ENCODE peak calls at places on chromosomes 5 and 9, in eight cellular contexts. One of them, this sample, is unnamed.

GRCh38 chr9:131885144-131885609 is 145.3 kb upstream of the RAPGEF1 start:
- DNase-seq in body of pancreas: no peak
- DNase-seq in tibial nerve: no peak
- DNase-seq in OCI-LY7: no peak
- DNase-seq in AG04449: no peak
- DNase-seq in natural killer cell treated with Interleukin-12 subunit alpha and Interleukin-12 subunit beta and Interleukin-15 and Interleukin-18, amount 100 ng/mL, for 72 hours: no peak
- DNase-seq in occipital lobe: no peak
- DNase-seq in mucosa of gallbladder: peak; percentile 25
- DNase-seq in this sample: no peak

GRCh38 chr9:13033959-13034695 is 245.4 kb downstream of the MPDZ start:
- DNase-seq in body of pancreas: peak; percentile 71
- DNase-seq in tibial nerve: peak; percentile 67
- DNase-seq in OCI-LY7: peak; percentile 25
- DNase-seq in AG04449: no peak
- DNase-seq in natural killer cell treated with Interleukin-12 subunit alpha and Interleukin-12 subunit beta and Interleukin-15 and Interleukin-18, amount 100 ng/mL, for 72 hours: no peak
- DNase-seq in occipital lobe: peak; percentile 42
- DNase-seq in mucosa of gallbladder: peak; percentile 60
- DNase-seq in this sample: no peak

GRCh38 chr5:174625591-174626365 is 98.6 kb upstream of the MSX2 start:
- DNase-seq in body of pancreas: peak; percentile 58
- DNase-seq in tibial nerve: no peak
- DNase-seq in OCI-LY7: no peak
- DNase-seq in AG04449: no peak
- DNase-seq in natural killer cell treated with Interleukin-12 subunit alpha and Interleukin-12 subunit beta and Interleukin-15 and Interleukin-18, amount 100 ng/mL, for 72 hours: no peak
- DNase-seq in occipital lobe: no peak
- DNase-seq in mucosa of gallbladder: no peak
- DNase-seq in this sample: no peak

GRCh38 chr5:72630056-72630455 is 122.8 kb upstream of the ZNF366 start:
- DNase-seq in body of pancreas: no peak
- DNase-seq in tibial nerve: no peak
- DNase-seq in OCI-LY7: no peak
- DNase-seq in AG04449: no peak
- DNase-seq in natural killer cell treated with Interleukin-12 subunit alpha and Interleukin-12 subunit beta and Interleukin-15 and Interleukin-18, amount 100 ng/mL, for 72 hours: no peak
- DNase-seq in occipital lobe: no peak
- DNase-seq in mucosa of gallbladder: no peak
- DNase-seq in this sample: no peak

GRCh38 chr9:124202447-124202971 is 55.2 kb upstream of the NEK6 start:
- DNase-seq in body of pancreas: peak; percentile 19
- DNase-seq in tibial nerve: peak; percentile 24
- DNase-seq in OCI-LY7: peak; percentile 95
- DNase-seq in AG04449: no peak
- DNase-seq in natural killer cell treated with Interleukin-12 subunit alpha and Interleukin-12 subunit beta and Interleukin-15 and Interleukin-18, amount 100 ng/mL, for 72 hours: peak; percentile 92
- DNase-seq in occipital lobe: peak; percentile 17
- DNase-seq in mucosa of gallbladder: peak; percentile 51
- DNase-seq in this sample: peak; percentile 63

GRCh38 chr9:134374301-134375010 is 48.2 kb downstream of the RXRA start:
- DNase-seq in body of pancreas: peak; percentile 86
- DNase-seq in tibial nerve: no peak
- DNase-seq in OCI-LY7: no peak
- DNase-seq in AG04449: no peak
- DNase-seq in natural killer cell treated with Interleukin-12 subunit alpha and Interleukin-12 subunit beta and Interleukin-15 and Interleukin-18, amount 100 ng/mL, for 72 hours: no peak
- DNase-seq in occipital lobe: no peak
- DNase-seq in mucosa of gallbladder: no peak
- DNase-seq in this sample: no peak

GRCh38 chr5:104513194-104513602 is 950.6 kb upstream of the NUDT12 start:
- DNase-seq in body of pancreas: no peak
- DNase-seq in tibial nerve: no peak
- DNase-seq in OCI-LY7: no peak
- DNase-seq in AG04449: no peak
- DNase-seq in natural killer cell treated with Interleukin-12 subunit alpha and Interleukin-12 subunit beta and Interleukin-15 and Interleukin-18, amount 100 ng/mL, for 72 hours: no peak
- DNase-seq in occipital lobe: no peak
- DNase-seq in mucosa of gallbladder: no peak
- DNase-seq in this sample: no peak

GRCh38 chr5:139642213-139642612 is 5.9 kb upstream of the CXXC5 start:
- DNase-seq in body of pancreas: peak; percentile 2
- DNase-seq in tibial nerve: no peak
- DNase-seq in OCI-LY7: no peak
- DNase-seq in AG04449: no peak
- DNase-seq in natural killer cell treated with Interleukin-12 subunit alpha and Interleukin-12 subunit beta and Interleukin-15 and Interleukin-18, amount 100 ng/mL, for 72 hours: no peak
- DNase-seq in occipital lobe: no peak
- DNase-seq in mucosa of gallbladder: no peak
- DNase-seq in this sample: no peak

GRCh38 chr5:32542216-32543059 is 42.9 kb upstream of the SUB1 start:
- DNase-seq in body of pancreas: no peak
- DNase-seq in tibial nerve: no peak
- DNase-seq in OCI-LY7: peak; percentile 11
- DNase-seq in AG04449: no peak
- DNase-seq in natural killer cell treated with Interleukin-12 subunit alpha and Interleukin-12 subunit beta and Interleukin-15 and Interleukin-18, amount 100 ng/mL, for 72 hours: no peak
- DNase-seq in occipital lobe: no peak
- DNase-seq in mucosa of gallbladder: no peak
- DNase-seq in this sample: no peak

GRCh38 chr9:69577123-69577522 is 95.0 kb downstream of the APBA1 start:
- DNase-seq in body of pancreas: no peak
- DNase-seq in tibial nerve: no peak
- DNase-seq in OCI-LY7: no peak
- DNase-seq in AG04449: no peak
- DNase-seq in natural killer cell treated with Interleukin-12 subunit alpha and Interleukin-12 subunit beta and Interleukin-15 and Interleukin-18, amount 100 ng/mL, for 72 hours: no peak
- DNase-seq in occipital lobe: no peak
- DNase-seq in mucosa of gallbladder: no peak
- DNase-seq in this sample: no peak

GRCh38 chr5:93622240-93622885 is 39.3 kb downstream of the NR2F1 start:
- DNase-seq in body of pancreas: no peak
- DNase-seq in tibial nerve: no peak
- DNase-seq in OCI-LY7: peak; percentile 2
- DNase-seq in AG04449: no peak
- DNase-seq in natural killer cell treated with Interleukin-12 subunit alpha and Interleukin-12 subunit beta and Interleukin-15 and Interleukin-18, amount 100 ng/mL, for 72 hours: peak; percentile 74
- DNase-seq in occipital lobe: peak; percentile 40
- DNase-seq in mucosa of gallbladder: no peak
- DNase-seq in this sample: no peak

GRCh38 chr9:69122391-69123141 is 51.5 kb upstream of the TJP2 start:
- DNase-seq in body of pancreas: peak; percentile 62
- DNase-seq in tibial nerve: no peak
- DNase-seq in OCI-LY7: peak; percentile 38
- DNase-seq in AG04449: peak; percentile 51
- DNase-seq in natural killer cell treated with Interleukin-12 subunit alpha and Interleukin-12 subunit beta and Interleukin-15 and Interleukin-18, amount 100 ng/mL, for 72 hours: no peak
- DNase-seq in occipital lobe: no peak
- DNase-seq in mucosa of gallbladder: peak; percentile 64
- DNase-seq in this sample: no peak

GRCh38 chr5:32276173-32276853 is 36.4 kb downstream of the MTMR12 start:
- DNase-seq in body of pancreas: no peak
- DNase-seq in tibial nerve: no peak
- DNase-seq in OCI-LY7: peak; percentile 64
- DNase-seq in AG04449: no peak
- DNase-seq in natural killer cell treated with Interleukin-12 subunit alpha and Interleukin-12 subunit beta and Interleukin-15 and Interleukin-18, amount 100 ng/mL, for 72 hours: no peak
- DNase-seq in occipital lobe: no peak
- DNase-seq in mucosa of gallbladder: no peak
- DNase-seq in this sample: no peak

GRCh38 chr5:135714126-135714894 is 120.2 kb upstream of the SLC25A48 start:
- DNase-seq in body of pancreas: no peak
- DNase-seq in tibial nerve: no peak
- DNase-seq in OCI-LY7: no peak
- DNase-seq in AG04449: no peak
- DNase-seq in natural killer cell treated with Interleukin-12 subunit alpha and Interleukin-12 subunit beta and Interleukin-15 and Interleukin-18, amount 100 ng/mL, for 72 hours: no peak
- DNase-seq in occipital lobe: no peak
- DNase-seq in mucosa of gallbladder: no peak
- DNase-seq in this sample: no peak

GRCh38 chr5:133552925-133553525 is 59.3 kb downstream of the FSTL4 start:
- DNase-seq in body of pancreas: peak; percentile 68
- DNase-seq in tibial nerve: peak; percentile 18
- DNase-seq in OCI-LY7: peak; percentile 63
- DNase-seq in AG04449: no peak
- DNase-seq in natural killer cell treated with Interleukin-12 subunit alpha and Interleukin-12 subunit beta and Interleukin-15 and Interleukin-18, amount 100 ng/mL, for 72 hours: no peak
- DNase-seq in occipital lobe: no peak
- DNase-seq in mucosa of gallbladder: peak; percentile 37
- DNase-seq in this sample: peak; percentile 33

GRCh38 chr9:119101048-119101447 is 268.2 kb downstream of the BRINP1 start:
- DNase-seq in body of pancreas: no peak
- DNase-seq in tibial nerve: no peak
- DNase-seq in OCI-LY7: no peak
- DNase-seq in AG04449: no peak
- DNase-seq in natural killer cell treated with Interleukin-12 subunit alpha and Interleukin-12 subunit beta and Interleukin-15 and Interleukin-18, amount 100 ng/mL, for 72 hours: no peak
- DNase-seq in occipital lobe: no peak
- DNase-seq in mucosa of gallbladder: no peak
- DNase-seq in this sample: no peak

GRCh38 chr5:120055858-120056257 is 408.2 kb upstream of the PRR16 start:
- DNase-seq in body of pancreas: no peak
- DNase-seq in tibial nerve: no peak
- DNase-seq in OCI-LY7: no peak
- DNase-seq in AG04449: peak; percentile 26
- DNase-seq in natural killer cell treated with Interleukin-12 subunit alpha and Interleukin-12 subunit beta and Interleukin-15 and Interleukin-18, amount 100 ng/mL, for 72 hours: no peak
- DNase-seq in occipital lobe: no peak
- DNase-seq in mucosa of gallbladder: no peak
- DNase-seq in this sample: no peak

GRCh38 chr9:17117372-17117771 is 17.5 kb upstream of the CNTLN start:
- DNase-seq in body of pancreas: no peak
- DNase-seq in tibial nerve: no peak
- DNase-seq in OCI-LY7: no peak
- DNase-seq in AG04449: no peak
- DNase-seq in natural killer cell treated with Interleukin-12 subunit alpha and Interleukin-12 subunit beta and Interleukin-15 and Interleukin-18, amount 100 ng/mL, for 72 hours: no peak
- DNase-seq in occipital lobe: no peak
- DNase-seq in mucosa of gallbladder: no peak
- DNase-seq in this sample: no peak

GRCh38 chr5:88886756-88887741 is 4.1 kb upstream of the MEF2C start:
- DNase-seq in body of pancreas: no peak
- DNase-seq in tibial nerve: no peak
- DNase-seq in OCI-LY7: no peak
- DNase-seq in AG04449: no peak
- DNase-seq in natural killer cell treated with Interleukin-12 subunit alpha and Interleukin-12 subunit beta and Interleukin-15 and Interleukin-18, amount 100 ng/mL, for 72 hours: no peak
- DNase-seq in occipital lobe: no peak
- DNase-seq in mucosa of gallbladder: no peak
- DNase-seq in this sample: no peak

GRCh38 chr9:130143974-130144373 is 28.2 kb upstream of the NCS1 start:
- DNase-seq in body of pancreas: no peak
- DNase-seq in tibial nerve: no peak
- DNase-seq in OCI-LY7: no peak
- DNase-seq in AG04449: no peak
- DNase-seq in natural killer cell treated with Interleukin-12 subunit alpha and Interleukin-12 subunit beta and Interleukin-15 and Interleukin-18, amount 100 ng/mL, for 72 hours: no peak
- DNase-seq in occipital lobe: no peak
- DNase-seq in mucosa of gallbladder: no peak
- DNase-seq in this sample: no peak

GRCh38 chr5:42858709-42859108 is 47.0 kb upstream of the SELENOP start:
- DNase-seq in body of pancreas: no peak
- DNase-seq in tibial nerve: no peak
- DNase-seq in OCI-LY7: no peak
- DNase-seq in AG04449: no peak
- DNase-seq in natural killer cell treated with Interleukin-12 subunit alpha and Interleukin-12 subunit beta and Interleukin-15 and Interleukin-18, amount 100 ng/mL, for 72 hours: no peak
- DNase-seq in occipital lobe: peak; percentile 42
- DNase-seq in mucosa of gallbladder: no peak
- DNase-seq in this sample: no peak

GRCh38 chr5:146718628-146719027 is 159.9 kb downstream of the PPP2R2B start:
- DNase-seq in body of pancreas: no peak
- DNase-seq in tibial nerve: no peak
- DNase-seq in OCI-LY7: no peak
- DNase-seq in AG04449: no peak
- DNase-seq in natural killer cell treated with Interleukin-12 subunit alpha and Interleukin-12 subunit beta and Interleukin-15 and Interleukin-18, amount 100 ng/mL, for 72 hours: no peak
- DNase-seq in occipital lobe: no peak
- DNase-seq in mucosa of gallbladder: no peak
- DNase-seq in this sample: no peak

GRCh38 chr5:169979871-169980270 is 424 bp downstream of the INSYN2B start:
- DNase-seq in body of pancreas: no peak
- DNase-seq in tibial nerve: no peak
- DNase-seq in OCI-LY7: no peak
- DNase-seq in AG04449: no peak
- DNase-seq in natural killer cell treated with Interleukin-12 subunit alpha and Interleukin-12 subunit beta and Interleukin-15 and Interleukin-18, amount 100 ng/mL, for 72 hours: no peak
- DNase-seq in occipital lobe: no peak
- DNase-seq in mucosa of gallbladder: no peak
- DNase-seq in this sample: no peak

GRCh38 chr9:136120438-136120844 is 1.8 kb upstream of the TMEM250 start:
- DNase-seq in body of pancreas: no peak
- DNase-seq in tibial nerve: no peak
- DNase-seq in OCI-LY7: no peak
- DNase-seq in AG04449: no peak
- DNase-seq in natural killer cell treated with Interleukin-12 subunit alpha and Interleukin-12 subunit beta and Interleukin-15 and Interleukin-18, amount 100 ng/mL, for 72 hours: no peak
- DNase-seq in occipital lobe: no peak
- DNase-seq in mucosa of gallbladder: no peak
- DNase-seq in this sample: no peak

GRCh38 chr9:3827175-3827574 is 301.4 kb upstream of the RFX3 start:
- DNase-seq in body of pancreas: peak; percentile 29
- DNase-seq in tibial nerve: no peak
- DNase-seq in OCI-LY7: no peak
- DNase-seq in AG04449: no peak
- DNase-seq in natural killer cell treated with Interleukin-12 subunit alpha and Interleukin-12 subunit beta and Interleukin-15 and Interleukin-18, amount 100 ng/mL, for 72 hours: no peak
- DNase-seq in occipital lobe: no peak
- DNase-seq in mucosa of gallbladder: peak; percentile 53
- DNase-seq in this sample: no peak

GRCh38 chr5:32254987-32255900 is 57.5 kb downstream of the MTMR12 start:
- DNase-seq in body of pancreas: peak; percentile 49
- DNase-seq in tibial nerve: no peak
- DNase-seq in OCI-LY7: no peak
- DNase-seq in AG04449: no peak
- DNase-seq in natural killer cell treated with Interleukin-12 subunit alpha and Interleukin-12 subunit beta and Interleukin-15 and Interleukin-18, amount 100 ng/mL, for 72 hours: no peak
- DNase-seq in occipital lobe: no peak
- DNase-seq in mucosa of gallbladder: no peak
- DNase-seq in this sample: no peak

GRCh38 chr9:22416692-22417060 is 29.9 kb upstream of the DMRTA1 start:
- DNase-seq in body of pancreas: no peak
- DNase-seq in tibial nerve: no peak
- DNase-seq in OCI-LY7: no peak
- DNase-seq in AG04449: no peak
- DNase-seq in natural killer cell treated with Interleukin-12 subunit alpha and Interleukin-12 subunit beta and Interleukin-15 and Interleukin-18, amount 100 ng/mL, for 72 hours: no peak
- DNase-seq in occipital lobe: no peak
- DNase-seq in mucosa of gallbladder: no peak
- DNase-seq in this sample: no peak

GRCh38 chr9:112380102-112380581 is at the start of gene HSDL2:
- DNase-seq in body of pancreas: peak; percentile 65
- DNase-seq in tibial nerve: peak; percentile 15
- DNase-seq in OCI-LY7: peak; percentile 33
- DNase-seq in AG04449: no peak
- DNase-seq in natural killer cell treated with Interleukin-12 subunit alpha and Interleukin-12 subunit beta and Interleukin-15 and Interleukin-18, amount 100 ng/mL, for 72 hours: no peak
- DNase-seq in occipital lobe: no peak
- DNase-seq in mucosa of gallbladder: no peak
- DNase-seq in this sample: no peak

GRCh38 chr9:127402401-127403090 is 5.6 kb downstream of the SLC2A8 start:
- DNase-seq in body of pancreas: no peak
- DNase-seq in tibial nerve: no peak
- DNase-seq in OCI-LY7: no peak
- DNase-seq in AG04449: no peak
- DNase-seq in natural killer cell treated with Interleukin-12 subunit alpha and Interleukin-12 subunit beta and Interleukin-15 and Interleukin-18, amount 100 ng/mL, for 72 hours: no peak
- DNase-seq in occipital lobe: no peak
- DNase-seq in mucosa of gallbladder: no peak
- DNase-seq in this sample: no peak

This sample was measured in GM12892.